ENCODE peak calls at places on chromosomes 11 and 22, in six cellular contexts. K, F, C, M, G and I are unnamed samples.

GRCh38 chr22:19823191-19823590 is 31.5 kb downstream of the GNB1L start:
- DNase-seq in K (no peak), F (no peak), C (no peak), M (no peak), G (no peak), I (no peak)

GRCh38 chr11:115256326-115257197 is 247.7 kb downstream of the CADM1 start:
- DNase-seq in K (peak; percentile 47), F (peak; percentile 11), C (no peak), M (no peak), G (no peak), I (no peak)

GRCh38 chr11:116930177-116930576 is 92.8 kb upstream of the APOA1 start:
- DNase-seq in K (no peak), F (peak; percentile 33), C (no peak), M (no peak), G (no peak), I (no peak)

GRCh38 chr11:65045061-65045460 is 4.1 kb downstream of the SAC3D1 start:
- DNase-seq in K (no peak), F (no peak), C (no peak), M (no peak), G (no peak), I (no peak)

GRCh38 chr22:44202261-44202789 is 21.6 kb downstream of the PARVG start:
- DNase-seq in K (no peak), F (no peak), C (no peak), M (no peak), G (no peak), I (no peak)

GRCh38 chr22:44452531-44453420 is 45.3 kb downstream of the RTL6 start:
- DNase-seq in K (no peak), F (no peak), C (no peak), M (no peak), G (no peak), I (no peak)

GRCh38 chr22:48218889-48219420 is 1456.5 kb downstream of the TBC1D22A start:
- DNase-seq in K (no peak), F (no peak), C (no peak), M (no peak), G (no peak), I (no peak)

GRCh38 chr11:26994579-26995210 is 783 bp downstream of the FIBIN start:
- DNase-seq in K (no peak), F (no peak), C (no peak), M (no peak), G (no peak), I (no peak)

GRCh38 chr11:196786-197731 is 4.2 kb downstream of the SCGB1C1 start:
- DNase-seq in K (no peak), F (no peak), C (no peak), M (no peak), G (no peak), I (no peak)

GRCh38 chr11:109421981-109422590 is at the start of gene C11orf87:
- DNase-seq in K (peak; percentile 37), F (no peak), C (no peak), M (no peak), G (peak; percentile 16), I (no peak)

GRCh38 chr11:28269621-28270020 is 161.4 kb downstream of the METTL15 start:
- DNase-seq in K (no peak), F (no peak), C (no peak), M (no peak), G (no peak), I (no peak)

GRCh38 chr11:132242662-132243061 is 872.2 kb downstream of the NTM start:
- DNase-seq in K (no peak), F (no peak), C (no peak), M (no peak), G (no peak), I (no peak)

GRCh38 chr22:42939451-42939881 is 75.5 kb downstream of the PACSIN2 start:
- DNase-seq in K (no peak), F (peak; percentile 61), C (no peak), M (no peak), G (no peak), I (no peak)

GRCh38 chr11:30328676-30329075 is 5.8 kb downstream of the ARL14EP start:
- DNase-seq in K (no peak), F (no peak), C (no peak), M (no peak), G (no peak), I (no peak)

GRCh38 chr22:37079668-37080171 is 28.2 kb downstream of the KCTD17 start:
- DNase-seq in K (no peak), F (no peak), C (no peak), M (no peak), G (no peak), I (no peak)

GRCh38 chr22:20610243-20610686 is 102.9 kb downstream of the MED15 start:
- DNase-seq in K (no peak), F (peak; percentile 17), C (no peak), M (no peak), G (no peak), I (no peak)

GRCh38 chr22:23062616-23063538 is 7.4 kb upstream of the GNAZ start:
- DNase-seq in K (no peak), F (no peak), C (no peak), M (no peak), G (no peak), I (no peak)

GRCh38 chr11:14413307-14414072 is 54.5 kb upstream of the RRAS2 start:
- DNase-seq in K (no peak), F (no peak), C (no peak), M (peak; percentile 40), G (no peak), I (peak; percentile 47)

GRCh38 chr22:46110215-46110614 is 40.1 kb upstream of the PPARA start:
- DNase-seq in K (no peak), F (no peak), C (no peak), M (no peak), G (no peak), I (peak; percentile 72)

GRCh38 chr11:114775849-114776621 is 97.7 kb downstream of the NXPE2 start:
- DNase-seq in K (peak; percentile 87), F (no peak), C (no peak), M (no peak), G (no peak), I (no peak)

GRCh38 chr11:61596539-61596938 is 15.7 kb upstream of the SYT7 start:
- DNase-seq in K (no peak), F (no peak), C (no peak), M (no peak), G (no peak), I (no peak)

GRCh38 chr11:17601206-17602075 is 54.4 kb downstream of the OTOG start:
- DNase-seq in K (peak; percentile 66), F (no peak), C (no peak), M (no peak), G (no peak), I (no peak)

GRCh38 chr11:117177534-117178209 is 871 bp upstream of the SIDT2 start:
- DNase-seq in K (no peak), F (no peak), C (no peak), M (no peak), G (no peak), I (no peak)

GRCh38 chr11:2778630-2779498 is 79.1 kb upstream of the KCNQ1OT1 start:
- DNase-seq in K (peak; percentile 14), F (no peak), C (no peak), M (peak; percentile 78), G (peak; percentile 20), I (peak; percentile 97)

GRCh38 chr22:33167998-33168397 is 109.8 kb upstream of the SYN3 start:
- DNase-seq in K (no peak), F (no peak), C (no peak), M (no peak), G (no peak), I (no peak)

GRCh38 chr11:72301486-72301885 is 57.5 kb upstream of the PHOX2A start:
- DNase-seq in K (no peak), F (no peak), C (no peak), M (no peak), G (no peak), I (no peak)

GRCh38 chr11:34509336-34509902 is 4.2 kb downstream of the ELF5 start:
- DNase-seq in K (peak; percentile 48), F (no peak), C (no peak), M (no peak), G (no peak), I (no peak)

GRCh38 chr11:128463386-128463829 is 124.0 kb downstream of the ETS1 start:
- DNase-seq in K (peak; percentile 14), F (no peak), C (no peak), M (no peak), G (no peak), I (no peak)

DNA sequence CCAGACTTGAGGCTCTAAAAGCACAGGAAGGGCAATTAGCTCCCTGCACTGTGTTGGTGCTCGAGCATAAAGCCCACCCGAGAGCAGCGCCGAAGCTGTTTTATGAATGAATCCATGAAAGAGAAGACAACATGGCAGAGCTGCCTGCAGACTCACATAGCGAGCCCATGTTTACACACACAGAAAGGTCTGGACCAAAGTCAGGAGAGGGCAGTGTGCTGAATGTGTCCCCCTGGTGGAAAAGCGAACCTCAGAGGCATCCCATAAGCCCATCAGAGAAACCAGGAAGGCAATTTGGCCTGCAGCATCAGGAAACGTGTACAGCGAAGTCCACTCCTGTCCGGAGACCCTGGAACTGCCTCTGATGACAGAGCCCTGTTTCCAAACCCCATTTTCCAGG is 37.1 kb downstream of the CHRDL2 start:
- DNase-seq in K (no peak), F (no peak), C (no peak), M (no peak), G (no peak), I (no peak)
- TF ChIP-seq CTCF in K (peak; percentile 51), F (no peak), C (no peak), M (no peak), G (no peak), I (no peak)

DNA sequence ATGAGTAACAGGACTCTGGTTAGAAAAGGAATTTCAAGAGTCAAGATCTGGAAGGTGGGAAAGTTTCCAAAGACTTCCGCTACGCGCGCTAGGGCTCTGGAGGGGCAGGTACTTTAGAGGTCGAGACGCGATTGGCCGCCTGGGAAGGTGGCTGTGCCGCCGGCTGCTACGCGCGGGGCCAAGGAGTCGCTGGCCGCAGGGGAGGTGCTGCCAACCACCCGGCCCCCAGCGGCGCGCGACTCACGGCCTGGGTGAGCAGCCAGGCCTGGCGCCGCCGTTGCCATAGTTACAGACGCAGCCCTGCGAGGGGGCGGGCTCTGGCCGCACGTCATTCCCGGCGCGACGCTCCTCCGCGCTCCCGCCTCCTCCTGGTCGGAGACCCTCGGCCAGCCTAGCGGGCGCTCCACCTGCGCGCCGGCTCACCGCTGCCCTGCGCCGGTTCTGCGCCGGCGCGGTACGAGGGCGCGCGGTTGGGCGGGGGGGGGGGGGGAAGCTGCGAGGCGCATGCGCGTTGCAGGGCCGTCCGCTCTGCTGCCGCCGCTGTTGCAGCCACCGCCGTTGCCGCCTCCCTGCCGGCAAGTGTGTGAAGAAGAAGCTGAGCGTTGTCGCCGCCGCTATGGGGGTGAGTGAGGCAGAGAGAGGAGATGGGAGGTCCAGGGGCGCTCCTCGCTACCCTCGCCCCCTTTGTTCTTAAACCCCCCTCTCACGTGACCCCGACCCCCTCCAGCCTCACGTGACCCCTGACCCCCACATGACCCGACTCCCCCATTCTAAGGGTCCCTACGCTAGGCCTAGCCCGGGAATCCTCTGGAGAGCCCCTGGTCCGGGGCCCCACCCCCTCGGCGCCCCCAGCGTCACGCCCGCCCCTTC is at the start of gene NAA40:
- DNase-seq in K (peak; percentile 97), F (peak; percentile 97), C (peak; percentile 76), M (peak; percentile 87), G (peak; percentile 88), I (peak; percentile 96)
- TF ChIP-seq CTCF in K (no peak), F (no peak), C (no peak), M (no peak), G (no peak), I (no peak)

GRCh38 chr11:125164422-125165110 is at the start of gene PKNOX2:
- DNase-seq in K (peak; percentile 86), F (no peak), C (no peak), M (peak; percentile 82), G (peak; percentile 88), I (peak; percentile 57)
- TF ChIP-seq CTCF in K (peak; percentile 69), F (peak; percentile 34), C (peak; percentile 92), M (peak; percentile 79), G (peak; percentile 72), I (peak; percentile 46)

GRCh38 chr11:43497144-43497543 is 138.4 kb downstream of the TTC17 start:
- DNase-seq in K (no peak), F (no peak), C (no peak), M (no peak), G (no peak), I (no peak)
- TF ChIP-seq CTCF in K (no peak), F (no peak), C (no peak), M (no peak), G (no peak), I (no peak)